ENCODE peak calls at places on chromosomes 6 and 20, in eight cellular contexts. L, S, Q, F, C, M, O and K are unnamed samples.
A peak's percentile ranks its signal among the peaks of the same experiment; 100 is the strongest.

GRCh38 chr20:50111120-50111828 is 1.7 kb downstream of the UBE2V1 start:
- DNase-seq in M (no peak), C (no peak), O (no peak), L (no peak), F (no peak), Q (peak; percentile 13), S (peak; percentile 75), K (no peak)

GRCh38 chr6:166556871-166557322 is 29.6 kb downstream of the RAMACL start:
- DNase-seq in M (no peak), C (peak; percentile 90), L (peak; percentile 94), S (peak; percentile 17), F (peak; percentile 60), Q (no peak), O (peak; percentile 94), K (no peak)

GRCh38 chr20:29873946-29874345 is 1383.5 kb upstream of the DEFB115 start:
- DNase-seq in C (peak; percentile 53), F (peak; percentile 66), O (peak; percentile 79), Q (peak; percentile 32), S (peak; percentile 51), M (no peak), L (peak; percentile 20), K (peak; percentile 6)

GRCh38 chr6:111477481-111477938 is 5.5 kb downstream of the REV3L start:
- DNase-seq in F (no peak), O (no peak), L (no peak), Q (no peak), M (no peak), C (no peak), S (no peak), K (no peak)

GRCh38 chr6:167479967-167480653 is 155.2 kb downstream of the TTLL2 start:
- DNase-seq in M (no peak), Q (no peak), C (no peak), O (no peak), F (no peak), S (no peak), L (no peak), K (no peak)

GRCh38 chr20:61922411-61922810 is 143.3 kb downstream of the TAF4 start:
- DNase-seq in S (no peak), M (no peak), Q (no peak), O (no peak), L (no peak), F (no peak), C (no peak), K (no peak)

GRCh38 chr6:14074723-14075503 is 42.7 kb upstream of the CD83 start:
- DNase-seq in M (peak; percentile 55), C (no peak), Q (no peak), L (no peak), S (peak; percentile 20), F (no peak), O (no peak), K (no peak)

GRCh38 chr6:168901076-168901475 is 352.6 kb downstream of the THBS2 start:
- DNase-seq in O (no peak), M (no peak), L (no peak), C (no peak), F (no peak), S (no peak), Q (no peak), K (no peak)

GRCh38 chr6:25963426-25964123 is 973 bp downstream of the TRIM38 start:
- DNase-seq in L (peak; percentile 38), F (peak; percentile 15), C (peak; percentile 42), S (no peak), O (no peak), M (no peak), Q (no peak), K (no peak)

GRCh38 chr6:135176464-135176863 is 4.6 kb upstream of the MYB start:
- DNase-seq in M (no peak), Q (no peak), C (no peak), O (no peak), F (no peak), S (no peak), L (no peak), K (no peak)

GRCh38 chr20:17612287-17612974 is 42.6 kb downstream of the DSTN start:
- DNase-seq in C (no peak), S (peak; percentile 82), F (peak; percentile 48), O (peak; percentile 92), L (no peak), M (no peak), Q (peak; percentile 21), K (no peak)

GRCh38 chr20:46060301-46060881 is 29.4 kb downstream of the NCOA5 start:
- DNase-seq in C (no peak), S (peak; percentile 19), L (no peak), O (no peak), F (no peak), Q (no peak), M (no peak), K (peak; percentile 77)

GRCh38 chr6:96702626-96703025 is 134.7 kb downstream of the GPR63 start:
- DNase-seq in F (no peak), O (no peak), M (no peak), S (no peak), C (no peak), L (no peak), Q (no peak), K (no peak)

GRCh38 chr6:35077713-35078105 is 63.4 kb downstream of the TCP11 start:
- DNase-seq in Q (no peak), M (no peak), L (no peak), C (no peak), F (no peak), O (no peak), S (no peak), K (no peak)